ENCODE peak calls at places on chromosomes 1 and 21, in four cellular contexts. D is ACHN, R is DND-41, Y is GM12891. B is an unnamed sample.
A peak's percentile ranks its signal among the peaks of the same experiment; 100 is the strongest.

GRCh38 chr1:79353224-79353623 is 346.7 kb upstream of the ADGRL4 start:
- DNase-seq in D (peak; percentile 40), Y (no peak), R (no peak), B (no peak)

GRCh38 chr1:117783586-117784396 is 145.6 kb downstream of the GDAP2 start:
- DNase-seq in D (no peak), R (no peak), Y (no peak), B (no peak)

GRCh38 chr1:975896-976683 is 5.8 kb downstream of the PERM1 start:
- DNase-seq in R (peak; percentile 68), Y (peak; percentile 79), D (peak; percentile 84), B (no peak)

GRCh38 chr1:178653091-178653490 is 72.0 kb upstream of the RALGPS2 start:
- DNase-seq in R (no peak), Y (no peak), D (peak; percentile 5), B (peak; percentile 22)

GRCh38 chr1:47835409-47835808 is 161.8 kb downstream of the TRABD2B start:
- DNase-seq in R (no peak), D (no peak), Y (no peak), B (no peak)

GRCh38 chr1:43509007-43509739 is 21.5 kb upstream of the PTPRF start:
- DNase-seq in D (no peak), Y (no peak), R (no peak), B (no peak)

GRCh38 chr21:46435786-46436227 is 22.9 kb upstream of the DIP2A start:
- DNase-seq in D (no peak), R (no peak), Y (no peak), B (no peak)

GRCh38 chr1:11787251-11787803 is 18.4 kb downstream of the MTHFR start:
- DNase-seq in D (peak; percentile 33), R (no peak), Y (no peak), B (no peak)

GRCh38 chr1:16986596-16987361 is 6.4 kb upstream of the MFAP2 start:
- DNase-seq in R (no peak), Y (no peak), D (peak; percentile 18), B (no peak)

GRCh38 chr1:102262994-102263393 is 266.3 kb upstream of the OLFM3 start:
- DNase-seq in R (no peak), D (no peak), Y (no peak), B (no peak)

GRCh38 chr1:230251644-230252191 is 174.4 kb downstream of the PGBD5 start:
- DNase-seq in Y (no peak), D (no peak), R (no peak), B (no peak)

GRCh38 chr21:38824124-38824822 is 18.5 kb downstream of the ETS2 start:
- DNase-seq in D (no peak), Y (no peak), R (no peak), B (no peak)

GRCh38 chr21:36852864-36853263 is 113.6 kb downstream of the HLCS start:
- DNase-seq in R (no peak), D (no peak), Y (no peak), B (no peak)

GRCh38 chr1:185960377-185961151 is 226.4 kb downstream of the HMCN1 start:
- DNase-seq in R (no peak), Y (no peak), D (peak; percentile 36), B (no peak)

GRCh38 chr1:42316292-42316691 is 18.7 kb downstream of the FOXJ3 start:
- DNase-seq in Y (no peak), D (no peak), R (no peak), B (no peak)

GRCh38 chr1:239600588-239600987 is 214.2 kb downstream of the CHRM3 start:
- DNase-seq in D (no peak), Y (no peak), R (no peak), B (no peak)

GRCh38 chr1:9466780-9467755 is 72.2 kb upstream of the SLC25A33 start:
- DNase-seq in Y (no peak), R (no peak), D (no peak), B (no peak)

GRCh38 chr1:44830900-44831304 is 12.2 kb downstream of the PTCH2 start:
- DNase-seq in D (no peak), R (no peak), Y (no peak), B (no peak)

GRCh38 chr1:7589774-7590425 is 181.2 kb upstream of the VAMP3 start:
- DNase-seq in D (no peak), R (no peak), Y (no peak), B (no peak)

GRCh38 chr1:227884370-227885134 is 63.2 kb downstream of the WNT9A start:
- DNase-seq in R (no peak), Y (no peak), D (no peak), B (no peak)

GRCh38 chr1:177912991-177913390 is 56.9 kb downstream of the SEC16B start:
- DNase-seq in D (no peak), Y (no peak), R (no peak), B (no peak)

GRCh38 chr1:53754484-53755312 is 15.7 kb upstream of the GLIS1 start:
- DNase-seq in D (peak; percentile 65), Y (no peak), R (peak; percentile 36), B (no peak)

GRCh38 chr1:225737179-225737578 is 40.4 kb upstream of the SRP9 start:
- DNase-seq in Y (no peak), R (no peak), D (no peak), B (no peak)

B was measured in epithelial cell of proximal tubule.